ENCODE peak calls at places on chromosomes 13 and 19, in nine cellular contexts. H is fibroblast of lung, N is AG09309, A is tibial nerve, J is cardiac fibroblast, R is bronchial epithelial cell, G is Caco-2, C is body of pancreas, V is psoas muscle. O is an unnamed sample.

GRCh38 chr13:31774186-31774585 is 34.9 kb downstream of the RXFP2 start:
- DNase-seq in H (peak; percentile 20), G (no peak), C (no peak), R (peak; percentile 11), J (peak; percentile 84), A (no peak), V (no peak), N (no peak), O (peak; percentile 39)

GRCh38 chr13:114015608-114016295 is 41.9 kb upstream of the C13orf46 start:
- DNase-seq in C (no peak), V (peak; percentile 81), J (peak; percentile 94), A (peak; percentile 63), H (no peak), R (peak; percentile 10), G (no peak), N (no peak), O (no peak)

GRCh38 chr13:39676315-39676876 is 20.9 kb downstream of the COG6 start:
- DNase-seq in A (peak; percentile 73), N (no peak), V (no peak), G (peak; percentile 29), J (peak; percentile 82), C (peak; percentile 10), R (peak; percentile 58), H (peak; percentile 37), O (peak; percentile 35)

GRCh38 chr13:107450931-107451330 is 764.4 kb downstream of the LIG4 start:
- DNase-seq in C (no peak), A (peak; percentile 7), R (no peak), N (peak; percentile 97), J (peak; percentile 68), H (peak; percentile 99), V (peak; percentile 28), G (no peak), O (peak; percentile 99)

GRCh38 chr13:38535271-38535670 is 151.6 kb upstream of the FREM2 start:
- DNase-seq in C (no peak), G (no peak), R (no peak), H (no peak), N (no peak), V (no peak), A (no peak), J (no peak), O (no peak)

GRCh38 chr19:47544075-47544474 is 28.9 kb downstream of the ZNF541 start:
- DNase-seq in V (no peak), N (no peak), J (no peak), R (no peak), A (no peak), G (no peak), C (no peak), H (no peak), O (no peak)

GRCh38 chr13:31835932-31836331 is 96.6 kb downstream of the RXFP2 start:
- DNase-seq in A (no peak), V (no peak), H (peak; percentile 44), J (peak; percentile 74), C (no peak), G (no peak), N (peak; percentile 13), R (peak; percentile 82), O (peak; percentile 65)

GRCh38 chr13:76512676-76513277 is 373.4 kb downstream of the KCTD12 start:
- DNase-seq in G (no peak), R (peak; percentile 93), C (no peak), A (no peak), J (peak; percentile 97), H (peak; percentile 95), N (peak; percentile 50), V (no peak), O (peak; percentile 92)

GRCh38 chr13:110559429-110559943 is 2.0 kb downstream of the RAB20 start:
- DNase-seq in V (no peak), A (no peak), R (peak; percentile 18), G (no peak), N (no peak), C (peak; percentile 87), H (no peak), J (peak; percentile 51), O (peak; percentile 48)

GRCh38 chr13:45838171-45838745 is 13.3 kb downstream of the SIAH3 start:
- DNase-seq in A (no peak), H (peak; percentile 10), V (no peak), J (no peak), G (no peak), R (no peak), C (no peak), N (no peak), O (no peak)

DNA sequence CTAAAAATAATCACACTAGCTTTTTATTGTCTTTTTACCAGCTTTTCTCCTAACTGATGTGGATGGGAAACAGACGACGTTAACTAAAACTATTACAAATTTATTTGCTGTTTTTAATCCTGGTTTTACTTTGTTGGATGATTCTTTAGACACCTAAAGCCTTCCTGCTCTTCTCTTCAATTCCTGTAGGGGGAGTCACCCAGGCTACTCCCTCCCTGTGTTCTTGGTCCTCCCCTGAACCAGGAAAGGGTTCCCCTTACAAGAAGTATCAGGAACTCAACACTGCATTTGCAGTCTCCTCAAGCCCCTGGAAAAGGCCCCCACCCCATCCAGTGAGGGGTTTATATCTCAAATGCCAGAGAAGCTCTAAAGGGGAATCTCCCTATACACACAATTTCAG is 206.1 kb downstream of the SUCLA2 start:
- DNase-seq in A (no peak), G (peak; percentile 16), N (no peak), V (no peak), C (no peak), R (no peak), H (no peak), J (peak; percentile 20), O (peak; percentile 15)
- TF ChIP-seq CTCF in A (no peak), G (peak; percentile 44), N (peak; percentile 62), V (no peak), C (no peak), R (peak; percentile 52), H (peak; percentile 54), J (peak; percentile 73), O (peak; percentile 77)

DNA sequence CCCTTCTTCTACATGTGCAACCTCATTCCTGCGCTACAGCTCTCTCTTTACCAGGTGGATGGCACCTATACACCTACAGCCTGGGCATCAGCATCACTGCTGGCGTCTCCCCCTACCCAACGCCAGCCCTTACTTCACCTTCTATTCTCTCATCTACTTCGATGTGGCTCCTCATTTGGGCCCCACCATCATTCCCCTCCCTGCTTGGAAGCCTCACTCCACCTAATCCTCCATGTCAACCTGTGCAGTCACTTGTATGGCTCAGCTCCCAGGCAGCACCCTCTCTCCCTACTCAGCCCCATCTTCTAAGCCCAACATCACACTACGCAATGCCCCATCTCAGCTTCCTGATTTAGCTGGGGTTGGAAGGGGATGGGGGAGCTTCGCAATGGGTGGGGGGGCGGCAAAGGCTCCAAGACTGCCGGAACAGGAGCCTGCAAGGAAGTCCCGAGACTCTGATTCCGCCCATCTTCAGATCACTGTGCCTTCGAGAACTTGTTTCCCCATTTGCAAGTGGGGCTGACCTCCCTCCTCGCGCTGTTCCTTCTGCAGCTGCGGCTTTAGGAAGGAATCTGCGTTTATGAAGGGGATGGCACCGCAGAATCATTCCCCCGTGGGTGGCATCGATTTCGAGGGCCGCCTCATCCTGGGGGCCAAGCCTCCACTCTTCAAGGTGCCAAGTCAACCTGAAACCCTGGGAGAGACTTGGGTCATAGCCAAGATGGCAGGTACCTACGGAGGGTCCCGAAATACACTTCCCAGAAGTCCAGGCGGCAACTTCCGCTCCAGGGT is 913 bp downstream of the MZF1 start:
- DNase-seq in V (no peak), H (no peak), C (no peak), G (no peak), R (no peak), N (no peak), J (no peak), A (no peak), O (no peak)
- H3K4me3 ChIP-seq in V (peak overlapping the region; percentile 94), H (peak overlapping the region; percentile 91), C (peak overlapping the region; percentile 32), G (peak overlapping the region; percentile 67), R (peak overlapping the region; percentile 95), N (peak overlapping the region; percentile 58), J (peak overlapping the region; percentile 85), A (peak overlapping the region; percentile 37), O (peak overlapping the region; percentile 87)

DNA sequence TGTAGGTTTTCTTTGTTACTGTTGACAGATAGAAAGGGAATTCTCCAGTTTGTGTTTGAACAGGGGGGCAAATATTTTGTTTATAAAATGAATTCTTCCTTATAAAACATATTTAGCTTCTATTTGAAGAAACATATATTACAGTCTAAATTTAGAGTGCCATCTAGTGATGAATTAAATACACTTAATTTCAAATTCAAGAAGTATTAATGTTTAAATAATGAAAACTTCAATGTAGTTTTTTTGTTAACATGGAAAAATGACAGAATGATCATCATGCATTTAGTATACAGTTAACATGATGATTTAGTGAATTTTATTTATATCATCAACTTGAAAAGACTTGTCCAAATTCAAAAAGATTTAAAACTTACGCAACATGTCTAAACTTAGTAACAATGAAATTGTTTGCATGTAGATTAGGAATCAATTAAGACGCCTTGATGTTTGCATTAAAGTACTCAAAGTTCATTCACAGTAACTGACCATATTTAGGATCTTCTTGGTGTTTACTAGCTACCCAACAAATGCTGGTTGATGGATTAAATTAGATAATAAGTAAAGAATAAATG is 765.9 kb upstream of the SLITRK1 start:
- DNase-seq in N (no peak), C (no peak), A (no peak), G (no peak), V (no peak), J (peak; percentile 22), H (no peak), R (peak; percentile 24), O (no peak)
- TF ChIP-seq CTCF in N (peak; percentile 18), C (no peak), A (no peak), G (no peak), V (no peak), J (peak; percentile 2), H (no peak), R (no peak), O (no peak)

GRCh38 chr19:48715681-48716171 is 3.8 kb downstream of the MAMSTR start:
- DNase-seq in C (no peak), V (no peak), G (no peak), H (no peak), J (peak; percentile 12), N (no peak), A (no peak), R (no peak), O (no peak)
- H3K4me3 ChIP-seq in C (no peak overlapping the region), V (peak overlapping the region; percentile 78), G (no peak overlapping the region), H (peak overlapping the region; percentile 6), J (peak overlapping the region; percentile 15), N (no peak overlapping the region), A (no peak overlapping the region), R (no peak overlapping the region), O (no peak overlapping the region)